ENCODE peak calls at places on chromosomes 7 and 10, in five cellular contexts. One of them, this sample, is unnamed.
A peak's percentile ranks its signal among the peaks of the same experiment; 100 is the strongest.

GRCh38 chr7:151378011-151378410 is 31.8 kb downstream of the WDR86 start:
- DNase-seq in GM12878: no peak
- DNase-seq in HepG2: no peak
- DNase-seq in H1: no peak
- DNase-seq in K562: no peak
- DNase-seq in this sample: no peak

GRCh38 chr10:117216611-117217195 is 19.4 kb downstream of the KCNK18 start:
- DNase-seq in HepG2: peak; percentile 46
- DNase-seq in K562: peak; percentile 72
- DNase-seq in GM12878: no peak
- DNase-seq in H1: peak; percentile 93
- DNase-seq in this sample: peak; percentile 54

GRCh38 chr10:809671-810350 is 120.3 kb upstream of the DIP2C start:
- DNase-seq in HepG2: no peak
- DNase-seq in GM12878: no peak
- DNase-seq in H1: no peak
- DNase-seq in K562: no peak
- DNase-seq in this sample: no peak

GRCh38 chr7:39971924-39972323 is 21.9 kb downstream of the CDK13 start:
- DNase-seq in HepG2: no peak
- DNase-seq in H1: no peak
- DNase-seq in K562: no peak
- DNase-seq in GM12878: peak; percentile 52
- DNase-seq in this sample: no peak

GRCh38 chr7:47474937-47475879 is 106.7 kb downstream of the TNS3 start:
- DNase-seq in H1: no peak
- DNase-seq in GM12878: peak; percentile 32
- DNase-seq in K562: peak; percentile 50
- DNase-seq in HepG2: peak; percentile 98
- DNase-seq in this sample: peak; percentile 91

GRCh38 chr10:131670341-131670740 is 230.5 kb upstream of the PPP2R2D start:
- DNase-seq in K562: no peak
- DNase-seq in GM12878: no peak
- DNase-seq in H1: no peak
- DNase-seq in HepG2: no peak
- DNase-seq in this sample: no peak

GRCh38 chr10:122154733-122155366 is 116.2 kb upstream of the BTBD16 start:
- DNase-seq in H1: no peak
- DNase-seq in GM12878: no peak
- DNase-seq in HepG2: no peak
- DNase-seq in K562: no peak
- DNase-seq in this sample: no peak

GRCh38 chr7:3157541-3158287 is 114.0 kb upstream of the CARD11 start:
- DNase-seq in GM12878: no peak
- DNase-seq in H1: no peak
- DNase-seq in HepG2: peak; percentile 10
- DNase-seq in K562: no peak
- DNase-seq in this sample: no peak

GRCh38 chr7:27184342-27185012 is 555 bp downstream of the HOXA11 start:
- DNase-seq in K562: no peak
- DNase-seq in HepG2: no peak
- DNase-seq in GM12878: no peak
- DNase-seq in H1: peak; percentile 57
- DNase-seq in this sample: no peak

GRCh38 chr10:123651421-123652047 is 14.6 kb upstream of the GPR26 start:
- DNase-seq in H1: peak; percentile 31
- DNase-seq in K562: no peak
- DNase-seq in HepG2: no peak
- DNase-seq in GM12878: no peak
- DNase-seq in this sample: no peak

GRCh38 chr7:118615686-118616085 is 391.2 kb downstream of the ANKRD7 start:
- DNase-seq in K562: no peak
- DNase-seq in H1: no peak
- DNase-seq in GM12878: no peak
- DNase-seq in HepG2: no peak
- DNase-seq in this sample: no peak

GRCh38 chr7:107309296-107309695 is 140.5 kb downstream of the HBP1 start:
- DNase-seq in H1: no peak
- DNase-seq in HepG2: no peak
- DNase-seq in GM12878: no peak
- DNase-seq in K562: peak; percentile 59
- DNase-seq in this sample: no peak

GRCh38 chr10:31929986-31930675 is 1.5 kb upstream of the ARHGAP12 start:
- DNase-seq in GM12878: no peak
- DNase-seq in K562: peak; percentile 38
- DNase-seq in H1: no peak
- DNase-seq in HepG2: no peak
- DNase-seq in this sample: no peak

GRCh38 chr10:48236199-48236621 is 38.3 kb downstream of the FRMPD2 start:
- DNase-seq in K562: no peak
- DNase-seq in H1: no peak
- DNase-seq in HepG2: no peak
- DNase-seq in GM12878: no peak
- DNase-seq in this sample: no peak

GRCh38 chr7:142859829-142860228 is 5.0 kb downstream of the EPHB6 start:
- DNase-seq in H1: no peak
- DNase-seq in GM12878: no peak
- DNase-seq in HepG2: no peak
- DNase-seq in K562: no peak
- DNase-seq in this sample: no peak

GRCh38 chr7:138089080-138089901 is 13.0 kb downstream of the AKR1D1 start:
- DNase-seq in K562: no peak
- DNase-seq in GM12878: no peak
- DNase-seq in HepG2: peak; percentile 48
- DNase-seq in H1: no peak
- DNase-seq in this sample: no peak

GRCh38 chr10:79928028-79928583 is 20.8 kb downstream of the SFTPD start:
- DNase-seq in H1: peak; percentile 29
- DNase-seq in K562: peak; percentile 17
- DNase-seq in HepG2: no peak
- DNase-seq in GM12878: no peak
- DNase-seq in this sample: no peak

GRCh38 chr7:122595885-122596284 is 103.0 kb downstream of the RNF133 start:
- DNase-seq in HepG2: no peak
- DNase-seq in H1: no peak
- DNase-seq in GM12878: no peak
- DNase-seq in K562: no peak
- DNase-seq in this sample: no peak

GRCh38 chr7:90266808-90267207 is 21.8 kb downstream of the CFAP69 start:
- DNase-seq in K562: no peak
- DNase-seq in GM12878: no peak
- DNase-seq in H1: no peak
- DNase-seq in HepG2: no peak
- DNase-seq in this sample: no peak

GRCh38 chr10:46523119-46523880 is 33.2 kb downstream of the GPRIN2 start:
- DNase-seq in K562: no peak
- DNase-seq in GM12878: no peak
- DNase-seq in HepG2: no peak
- DNase-seq in H1: no peak
- DNase-seq in this sample: peak; percentile 13

GRCh38 chr7:143015102-143015501 is 11.8 kb downstream of the OR9A2 start:
- DNase-seq in GM12878: peak; percentile 5
- DNase-seq in K562: no peak
- DNase-seq in H1: no peak
- DNase-seq in HepG2: no peak
- DNase-seq in this sample: no peak

GRCh38 chr10:86178401-86179142 is 188.0 kb downstream of the GRID1 start:
- DNase-seq in HepG2: peak; percentile 24
- DNase-seq in GM12878: no peak
- DNase-seq in K562: peak; percentile 30
- DNase-seq in H1: peak; percentile 83
- DNase-seq in this sample: peak; percentile 4

GRCh38 chr10:37948210-37948609 is 28.2 kb downstream of the ZNF25 start:
- DNase-seq in HepG2: no peak
- DNase-seq in K562: no peak
- DNase-seq in GM12878: no peak
- DNase-seq in H1: no peak
- DNase-seq in this sample: no peak

GRCh38 chr10:45501791-45502190 is 127.8 kb downstream of the ALOX5 start:
- DNase-seq in GM12878: no peak
- DNase-seq in H1: no peak
- DNase-seq in HepG2: no peak
- DNase-seq in K562: no peak
- DNase-seq in this sample: no peak

GRCh38 chr10:35795131-35795819 is 153.2 kb upstream of the FZD8 start:
- DNase-seq in K562: no peak
- DNase-seq in GM12878: no peak
- DNase-seq in H1: no peak
- DNase-seq in HepG2: no peak
- DNase-seq in this sample: no peak

GRCh38 chr10:68333905-68334431 is 1.2 kb upstream of the PBLD start:
- DNase-seq in GM12878: no peak
- DNase-seq in K562: no peak
- DNase-seq in H1: no peak
- DNase-seq in HepG2: no peak
- DNase-seq in this sample: no peak
- H3K27me3 ChIP-seq in GM12878: no peaks in the 10 kb centered on the region
- H3K27me3 ChIP-seq in K562: no peaks in the 10 kb centered on the region
- H3K27me3 ChIP-seq in H1: no peaks in the 10 kb centered on the region
- H3K27me3 ChIP-seq in HepG2: no peaks in the 10 kb centered on the region
- H3K27me3 ChIP-seq in this sample: no peaks in the 10 kb centered on the region

GRCh38 chr7:66269978-66270377 is 64.8 kb downstream of the TPST1 start:
- DNase-seq in K562: peak; percentile 7
- DNase-seq in HepG2: no peak
- DNase-seq in H1: no peak
- DNase-seq in GM12878: no peak
- DNase-seq in this sample: no peak
- TF ChIP-seq MAX in K562: no peak
- TF ChIP-seq MAX in HepG2: no peak
- TF ChIP-seq MAX in H1: no peak
- TF ChIP-seq MAX in GM12878: no peak
- TF ChIP-seq MAX in this sample: no peak

DNA sequence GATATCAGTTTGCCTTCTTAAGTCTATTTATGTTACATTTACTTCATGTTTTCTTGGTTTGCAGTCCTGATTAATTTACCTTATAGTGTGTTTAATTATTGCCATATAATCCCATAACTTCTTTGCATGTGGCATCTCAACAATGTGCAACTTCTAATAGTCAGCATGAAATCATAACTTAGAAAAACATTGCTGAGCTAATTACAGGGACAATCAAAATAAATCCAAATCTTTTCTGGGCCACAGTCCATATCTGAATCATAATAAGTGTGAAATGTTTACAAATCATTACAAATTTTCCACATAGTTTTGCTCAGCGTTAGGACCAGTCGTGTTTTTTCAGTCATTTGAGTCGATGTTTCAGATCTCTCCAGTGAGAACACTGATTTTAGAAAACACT is 29.1 kb upstream of the CABCOCO1 start:
- DNase-seq in GM12878: no peak
- DNase-seq in HepG2: no peak
- DNase-seq in H1: no peak
- DNase-seq in K562: no peak
- DNase-seq in this sample: no peak
- TF ChIP-seq CEBPB in GM12878: no peak
- TF ChIP-seq CEBPB in HepG2: no peak
- TF ChIP-seq CEBPB in H1: no peak
- TF ChIP-seq CEBPB in K562: no peak
- TF ChIP-seq CEBPB in this sample: no peak

GRCh38 chr10:92734288-92734687 is 44.5 kb downstream of the HHEX start:
- DNase-seq in HepG2: no peak
- DNase-seq in H1: no peak
- DNase-seq in GM12878: no peak
- DNase-seq in K562: peak; percentile 25
- DNase-seq in this sample: no peak
- H3K27me3 ChIP-seq in HepG2: no peaks in the 10 kb centered on the region
- H3K27me3 ChIP-seq in H1: no peaks in the 10 kb centered on the region
- H3K27me3 ChIP-seq in GM12878: no peaks in the 10 kb centered on the region
- H3K27me3 ChIP-seq in K562: no peaks in the 10 kb centered on the region
- H3K27me3 ChIP-seq in this sample: no peaks in the 10 kb centered on the region

GRCh38 chr7:80145780-80146422 is 11.3 kb downstream of the GNAI1 start:
- DNase-seq in H1: no peak
- DNase-seq in GM12878: no peak
- DNase-seq in K562: no peak
- DNase-seq in HepG2: no peak
- DNase-seq in this sample: no peak
- TF ChIP-seq MAX in H1: no peak
- TF ChIP-seq MAX in GM12878: no peak
- TF ChIP-seq MAX in K562: no peak
- TF ChIP-seq MAX in HepG2: no peak
- TF ChIP-seq MAX in this sample: no peak

DNA sequence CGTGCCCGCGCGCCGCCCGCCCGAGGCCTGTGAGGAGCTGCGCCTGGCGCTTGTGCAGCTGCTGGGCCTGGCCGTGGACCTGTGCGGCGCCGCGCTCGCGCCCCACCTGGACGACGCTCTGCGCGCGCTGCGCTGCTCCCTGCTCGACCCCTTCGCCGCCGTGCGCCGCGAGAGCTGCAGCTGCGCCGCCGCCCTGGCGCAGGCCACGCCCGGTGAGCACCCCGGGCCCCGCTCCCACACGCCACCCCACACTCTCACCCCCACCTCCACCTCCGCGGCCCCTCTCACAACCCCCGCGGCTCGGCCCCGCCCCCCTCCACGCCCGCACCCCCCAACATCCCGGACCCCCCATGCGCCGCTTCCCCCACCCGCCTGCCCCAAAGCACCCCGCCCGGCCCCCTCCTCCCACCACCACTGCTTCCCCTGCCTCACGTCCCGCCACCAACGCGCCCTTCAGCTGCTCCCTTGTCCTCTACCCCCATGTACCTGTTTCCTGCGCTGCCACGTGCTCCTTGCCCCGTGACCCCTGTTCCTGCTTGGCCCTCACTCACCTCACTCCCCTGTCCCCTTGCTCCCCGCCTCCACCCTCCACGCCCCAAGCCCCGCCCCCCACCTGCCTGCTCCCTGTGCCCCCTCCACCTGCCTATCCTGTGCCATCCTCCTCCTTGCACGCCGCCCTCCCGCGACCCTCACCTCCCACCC is at the start of gene PRKAR1B:
- DNase-seq in GM12878: no peak
- DNase-seq in H1: peak; percentile 62
- DNase-seq in HepG2: no peak
- DNase-seq in K562: peak; percentile 66
- DNase-seq in this sample: no peak
- TF ChIP-seq CEBPB in GM12878: no peak
- TF ChIP-seq CEBPB in H1: no peak
- TF ChIP-seq CEBPB in HepG2: no peak
- TF ChIP-seq CEBPB in K562: no peak
- TF ChIP-seq CEBPB in this sample: no peak

This sample was measured in HCT116.